ENCODE peak calls at places on chromosomes 11 and 22, in ten cellular contexts. One of them, this sample, is unnamed.
A peak's percentile ranks its signal among the peaks of the same experiment; 100 is the strongest.

GRCh38 chr11:103266167-103266831 is 157.1 kb downstream of the DYNC2H1 start:
- DNase-seq in heart right ventricle: no peak
- DNase-seq in A549: no peak
- DNase-seq in thoracic aorta: no peak
- DNase-seq in sigmoid colon: no peak
- DNase-seq in endothelial cell of umbilical vein: no peak
- DNase-seq in HCT116: no peak
- DNase-seq in cardiac muscle cell: no peak
- DNase-seq in adrenal gland: no peak
- DNase-seq in WERI-Rb-1: no peak
- DNase-seq in this sample: no peak

GRCh38 chr11:44954051-44954906 is 3.6 kb upstream of the TP53I11 start:
- DNase-seq in heart right ventricle: no peak
- DNase-seq in A549: no peak
- DNase-seq in thoracic aorta: no peak
- DNase-seq in sigmoid colon: no peak
- DNase-seq in endothelial cell of umbilical vein: no peak
- DNase-seq in HCT116: no peak
- DNase-seq in cardiac muscle cell: no peak
- DNase-seq in adrenal gland: no peak
- DNase-seq in WERI-Rb-1: peak; percentile 52
- DNase-seq in this sample: no peak

GRCh38 chr11:112082729-112083128 is 3.8 kb downstream of the TIMM8B start:
- DNase-seq in heart right ventricle: no peak
- DNase-seq in A549: no peak
- DNase-seq in thoracic aorta: no peak
- DNase-seq in sigmoid colon: no peak
- DNase-seq in endothelial cell of umbilical vein: no peak
- DNase-seq in HCT116: no peak
- DNase-seq in cardiac muscle cell: no peak
- DNase-seq in adrenal gland: no peak
- DNase-seq in WERI-Rb-1: no peak
- DNase-seq in this sample: no peak

GRCh38 chr22:20583471-20583922 is 76.1 kb downstream of the MED15 start:
- DNase-seq in heart right ventricle: peak; percentile 44
- DNase-seq in A549: peak; percentile 20
- DNase-seq in thoracic aorta: no peak
- DNase-seq in sigmoid colon: no peak
- DNase-seq in endothelial cell of umbilical vein: no peak
- DNase-seq in HCT116: no peak
- DNase-seq in cardiac muscle cell: no peak
- DNase-seq in adrenal gland: peak; percentile 74
- DNase-seq in WERI-Rb-1: peak; percentile 35
- DNase-seq in this sample: no peak

GRCh38 chr22:25942126-25942988 is 200.4 kb downstream of the MYO18B start:
- DNase-seq in heart right ventricle: no peak
- DNase-seq in A549: no peak
- DNase-seq in thoracic aorta: no peak
- DNase-seq in sigmoid colon: no peak
- DNase-seq in endothelial cell of umbilical vein: no peak
- DNase-seq in HCT116: no peak
- DNase-seq in cardiac muscle cell: no peak
- DNase-seq in adrenal gland: no peak
- DNase-seq in WERI-Rb-1: peak; percentile 86
- DNase-seq in this sample: no peak

GRCh38 chr11:67996622-67997459 is 7.1 kb downstream of the UNC93B1 start:
- DNase-seq in heart right ventricle: peak; percentile 67
- DNase-seq in A549: peak; percentile 92
- DNase-seq in thoracic aorta: no peak
- DNase-seq in sigmoid colon: no peak
- DNase-seq in endothelial cell of umbilical vein: peak; percentile 31
- DNase-seq in HCT116: peak; percentile 89
- DNase-seq in cardiac muscle cell: peak; percentile 75
- DNase-seq in adrenal gland: peak; percentile 85
- DNase-seq in WERI-Rb-1: peak; percentile 66
- DNase-seq in this sample: no peak

GRCh38 chr11:18737642-18738041 is 11.7 kb upstream of the IGSF22 start:
- DNase-seq in heart right ventricle: no peak
- DNase-seq in A549: no peak
- DNase-seq in thoracic aorta: no peak
- DNase-seq in sigmoid colon: no peak
- DNase-seq in endothelial cell of umbilical vein: no peak
- DNase-seq in HCT116: no peak
- DNase-seq in cardiac muscle cell: no peak
- DNase-seq in adrenal gland: no peak
- DNase-seq in WERI-Rb-1: no peak
- DNase-seq in this sample: no peak

GRCh38 chr11:9214765-9215164 is 50.4 kb downstream of the DENND5A start:
- DNase-seq in heart right ventricle: no peak
- DNase-seq in A549: peak; percentile 38
- DNase-seq in thoracic aorta: no peak
- DNase-seq in sigmoid colon: no peak
- DNase-seq in endothelial cell of umbilical vein: no peak
- DNase-seq in HCT116: peak; percentile 18
- DNase-seq in cardiac muscle cell: no peak
- DNase-seq in adrenal gland: no peak
- DNase-seq in WERI-Rb-1: peak; percentile 82
- DNase-seq in this sample: no peak

DNA sequence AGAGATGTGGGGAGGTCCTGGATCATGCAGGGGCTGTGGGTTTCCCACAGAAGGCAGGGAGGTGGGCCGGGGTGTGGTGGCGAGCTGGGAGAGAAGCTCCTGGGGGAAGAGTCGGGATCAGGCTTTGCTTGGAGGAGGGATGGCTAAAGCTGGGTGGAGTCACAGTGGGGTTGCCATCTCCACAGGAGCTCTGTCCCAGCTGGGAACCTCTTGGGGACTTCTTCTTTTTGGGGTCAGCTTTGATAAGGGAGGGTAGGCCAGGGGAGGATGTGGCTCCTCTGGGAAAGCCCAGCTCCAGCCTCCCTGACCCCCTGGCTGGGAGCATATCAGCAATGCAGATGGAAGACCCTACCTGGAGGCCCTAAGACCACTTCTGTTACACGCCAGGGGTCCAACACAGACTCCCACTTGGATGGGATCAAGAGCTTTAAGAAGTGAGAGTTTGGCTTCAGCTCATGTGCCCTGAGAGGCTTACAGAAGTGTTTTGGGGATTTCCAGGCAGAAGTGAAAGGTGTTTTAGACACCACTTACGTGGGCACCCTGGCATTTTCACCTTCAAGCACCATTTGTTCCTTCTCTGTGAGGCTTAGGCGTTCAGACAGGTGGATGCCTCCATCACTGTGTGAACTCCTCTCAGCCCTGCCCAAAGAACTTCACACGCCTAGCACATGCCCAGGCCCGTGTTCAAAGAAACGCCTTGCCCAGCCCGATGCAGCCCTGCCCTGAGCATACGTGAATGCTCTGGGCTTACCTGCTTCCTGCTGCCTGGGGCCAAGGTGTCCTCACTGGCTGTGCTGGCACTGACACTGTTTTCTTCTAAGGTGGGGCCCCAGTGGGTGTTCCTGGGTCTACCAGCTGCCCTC is 33.7 kb downstream of the AMPD3 start:
- DNase-seq in heart right ventricle: no peak
- DNase-seq in A549: no peak
- DNase-seq in thoracic aorta: no peak
- DNase-seq in sigmoid colon: peak; percentile 57
- DNase-seq in endothelial cell of umbilical vein: no peak
- DNase-seq in HCT116: no peak
- DNase-seq in cardiac muscle cell: no peak
- DNase-seq in adrenal gland: no peak
- DNase-seq in WERI-Rb-1: no peak
- DNase-seq in this sample: no peak
- H3K27ac ChIP-seq in heart right ventricle: no peak overlapping the region
- H3K27ac ChIP-seq in A549: peak overlapping the region; percentile 90
- H3K27ac ChIP-seq in thoracic aorta: no peak overlapping the region
- H3K27ac ChIP-seq in sigmoid colon: no peak overlapping the region
- H3K27ac ChIP-seq in endothelial cell of umbilical vein: no peak overlapping the region
- H3K27ac ChIP-seq in HCT116: peak overlapping the region; percentile 79
- H3K27ac ChIP-seq in cardiac muscle cell: no peak overlapping the region
- H3K27ac ChIP-seq in adrenal gland: no peak overlapping the region
- H3K27ac ChIP-seq in WERI-Rb-1: no peak overlapping the region
- H3K27ac ChIP-seq in this sample: no peak overlapping the region

GRCh38 chr22:50296658-50297490 is 10.6 kb downstream of the PLXNB2 start:
- DNase-seq in heart right ventricle: no peak
- DNase-seq in A549: no peak
- DNase-seq in thoracic aorta: no peak
- DNase-seq in sigmoid colon: no peak
- DNase-seq in endothelial cell of umbilical vein: no peak
- DNase-seq in HCT116: no peak
- DNase-seq in cardiac muscle cell: no peak
- DNase-seq in adrenal gland: no peak
- DNase-seq in WERI-Rb-1: peak; percentile 69
- DNase-seq in this sample: no peak

GRCh38 chr22:50294319-50294656 is 13.2 kb downstream of the PLXNB2 start:
- DNase-seq in heart right ventricle: no peak
- DNase-seq in A549: no peak
- DNase-seq in thoracic aorta: no peak
- DNase-seq in sigmoid colon: no peak
- DNase-seq in endothelial cell of umbilical vein: no peak
- DNase-seq in HCT116: no peak
- DNase-seq in cardiac muscle cell: no peak
- DNase-seq in adrenal gland: no peak
- DNase-seq in WERI-Rb-1: no peak
- DNase-seq in this sample: no peak

GRCh38 chr22:50289942-50290630 is 17.4 kb downstream of the PLXNB2 start:
- DNase-seq in heart right ventricle: no peak
- DNase-seq in A549: no peak
- DNase-seq in thoracic aorta: no peak
- DNase-seq in sigmoid colon: no peak
- DNase-seq in endothelial cell of umbilical vein: no peak
- DNase-seq in HCT116: no peak
- DNase-seq in cardiac muscle cell: no peak
- DNase-seq in adrenal gland: no peak
- DNase-seq in WERI-Rb-1: no peak
- DNase-seq in this sample: no peak

GRCh38 chr22:50292643-50293440 is 14.6 kb downstream of the PLXNB2 start:
- DNase-seq in heart right ventricle: no peak
- DNase-seq in A549: no peak
- DNase-seq in thoracic aorta: no peak
- DNase-seq in sigmoid colon: no peak
- DNase-seq in endothelial cell of umbilical vein: no peak
- DNase-seq in HCT116: no peak
- DNase-seq in cardiac muscle cell: no peak
- DNase-seq in adrenal gland: no peak
- DNase-seq in WERI-Rb-1: no peak
- DNase-seq in this sample: no peak

GRCh38 chr22:50293441-50294318 is 13.8 kb downstream of the PLXNB2 start:
- DNase-seq in heart right ventricle: peak; percentile 71
- DNase-seq in A549: peak; percentile 62
- DNase-seq in thoracic aorta: no peak
- DNase-seq in sigmoid colon: no peak
- DNase-seq in endothelial cell of umbilical vein: peak; percentile 83
- DNase-seq in HCT116: no peak
- DNase-seq in cardiac muscle cell: peak; percentile 87
- DNase-seq in adrenal gland: peak; percentile 72
- DNase-seq in WERI-Rb-1: no peak
- DNase-seq in this sample: no peak
- H3K4me3 ChIP-seq in heart right ventricle: peak overlapping the region; percentile 40
- H3K4me3 ChIP-seq in A549: peak overlapping the region; percentile 35
- H3K4me3 ChIP-seq in thoracic aorta: peak overlapping the region; percentile 67
- H3K4me3 ChIP-seq in sigmoid colon: peak overlapping the region; percentile 25
- H3K4me3 ChIP-seq in endothelial cell of umbilical vein: peak overlapping the region; percentile 6
- H3K4me3 ChIP-seq in HCT116: peak overlapping the region; percentile 40
- H3K4me3 ChIP-seq in cardiac muscle cell: no peak overlapping the region
- H3K4me3 ChIP-seq in adrenal gland: no peak overlapping the region
- H3K4me3 ChIP-seq in WERI-Rb-1: no peak overlapping the region
- H3K4me3 ChIP-seq in this sample: peak overlapping the region; percentile 51

DNA sequence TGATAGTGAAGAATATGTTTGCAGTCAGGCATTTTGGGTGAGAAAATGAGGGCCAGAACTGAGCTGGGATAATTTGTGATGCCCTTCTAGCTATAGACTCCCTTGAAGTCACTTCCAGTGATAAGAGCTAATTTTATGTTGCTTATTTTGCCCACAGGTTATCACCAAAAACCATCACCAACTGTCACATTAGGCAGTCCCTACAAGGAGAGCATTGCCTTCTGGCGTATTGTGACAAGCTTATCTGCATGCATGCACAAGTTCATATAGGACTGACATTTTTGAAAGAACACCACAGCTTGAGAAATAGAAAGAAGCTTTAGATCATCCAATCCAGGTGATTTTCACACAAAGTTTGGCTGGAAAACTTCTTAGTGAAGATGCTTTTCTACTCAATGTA is 735.3 kb upstream of the RAG2 start:
- DNase-seq in heart right ventricle: no peak
- DNase-seq in A549: no peak
- DNase-seq in thoracic aorta: no peak
- DNase-seq in sigmoid colon: no peak
- DNase-seq in endothelial cell of umbilical vein: no peak
- DNase-seq in HCT116: no peak
- DNase-seq in cardiac muscle cell: no peak
- DNase-seq in adrenal gland: no peak
- DNase-seq in WERI-Rb-1: no peak
- DNase-seq in this sample: no peak
- TF ChIP-seq CTCF in heart right ventricle: no peak
- TF ChIP-seq CTCF in A549: no peak
- TF ChIP-seq CTCF in thoracic aorta: no peak
- TF ChIP-seq CTCF in sigmoid colon: no peak
- TF ChIP-seq CTCF in endothelial cell of umbilical vein: no peak
- TF ChIP-seq CTCF in HCT116: no peak
- TF ChIP-seq CTCF in cardiac muscle cell: no peak
- TF ChIP-seq CTCF in adrenal gland: no peak
- TF ChIP-seq CTCF in WERI-Rb-1: no peak
- TF ChIP-seq CTCF in this sample: no peak

GRCh38 chr11:61151545-61152252 is 9.5 kb downstream of the VPS37C start:
- DNase-seq in heart right ventricle: no peak
- DNase-seq in A549: no peak
- DNase-seq in thoracic aorta: no peak
- DNase-seq in sigmoid colon: peak; percentile 12
- DNase-seq in endothelial cell of umbilical vein: no peak
- DNase-seq in HCT116: no peak
- DNase-seq in cardiac muscle cell: no peak
- DNase-seq in adrenal gland: no peak
- DNase-seq in WERI-Rb-1: peak; percentile 84
- DNase-seq in this sample: no peak

GRCh38 chr11:61155312-61155711 is 5.9 kb downstream of the VPS37C start:
- DNase-seq in heart right ventricle: no peak
- DNase-seq in A549: no peak
- DNase-seq in thoracic aorta: no peak
- DNase-seq in sigmoid colon: no peak
- DNase-seq in endothelial cell of umbilical vein: no peak
- DNase-seq in HCT116: no peak
- DNase-seq in cardiac muscle cell: no peak
- DNase-seq in adrenal gland: no peak
- DNase-seq in WERI-Rb-1: no peak
- DNase-seq in this sample: no peak

GRCh38 chr11:61154528-61154927 is 6.7 kb downstream of the VPS37C start:
- DNase-seq in heart right ventricle: no peak
- DNase-seq in A549: no peak
- DNase-seq in thoracic aorta: no peak
- DNase-seq in sigmoid colon: no peak
- DNase-seq in endothelial cell of umbilical vein: no peak
- DNase-seq in HCT116: no peak
- DNase-seq in cardiac muscle cell: no peak
- DNase-seq in adrenal gland: no peak
- DNase-seq in WERI-Rb-1: no peak
- DNase-seq in this sample: no peak

GRCh38 chr11:61152816-61153592 is 8.2 kb downstream of the VPS37C start:
- DNase-seq in heart right ventricle: no peak
- DNase-seq in A549: no peak
- DNase-seq in thoracic aorta: no peak
- DNase-seq in sigmoid colon: peak; percentile 56
- DNase-seq in endothelial cell of umbilical vein: peak; percentile 32
- DNase-seq in HCT116: no peak
- DNase-seq in cardiac muscle cell: no peak
- DNase-seq in adrenal gland: no peak
- DNase-seq in WERI-Rb-1: peak; percentile 67
- DNase-seq in this sample: no peak

GRCh38 chr11:61153593-61154090 is 7.6 kb downstream of the VPS37C start:
- DNase-seq in heart right ventricle: no peak
- DNase-seq in A549: no peak
- DNase-seq in thoracic aorta: no peak
- DNase-seq in sigmoid colon: peak; percentile 50
- DNase-seq in endothelial cell of umbilical vein: peak; percentile 38
- DNase-seq in HCT116: no peak
- DNase-seq in cardiac muscle cell: no peak
- DNase-seq in adrenal gland: no peak
- DNase-seq in WERI-Rb-1: no peak
- DNase-seq in this sample: no peak
- H3K27ac ChIP-seq in heart right ventricle: no peak overlapping the region
- H3K27ac ChIP-seq in A549: peak overlapping the region; percentile 48
- H3K27ac ChIP-seq in thoracic aorta: peak overlapping the region; percentile 89
- H3K27ac ChIP-seq in sigmoid colon: peak overlapping the region; percentile 84
- H3K27ac ChIP-seq in endothelial cell of umbilical vein: peak overlapping the region; percentile 40
- H3K27ac ChIP-seq in HCT116: peak overlapping the region; percentile 68
- H3K27ac ChIP-seq in cardiac muscle cell: peak overlapping the region; percentile 86
- H3K27ac ChIP-seq in adrenal gland: no peak overlapping the region
- H3K27ac ChIP-seq in WERI-Rb-1: peak overlapping the region; percentile 94
- H3K27ac ChIP-seq in this sample: peak overlapping the region; percentile 87